ENCODE peak calls at places on chromosomes 1 and 21, in four cellular contexts. A is brain microvascular endothelial cell, D is lower lobe of right lung, I is GM06990. Y is an unnamed sample. For H3K27me3, the result is how much of the 10 kb centered on the place peaks cover.

GRCh38 chr1:77506771-77507170 is 175.7 kb downstream of the ZZZ3 start:
- DNase-seq in A (no peak), D (no peak), I (no peak), Y (no peak)

GRCh38 chr1:70353641-70354331 is 736 bp downstream of the ANKRD13C start:
- DNase-seq in A (peak), D (no peak), I (no peak), Y (peak)

GRCh38 chr1:153534933-153535663 is 693 bp downstream of the S100A6 start:
- DNase-seq in A (no peak), D (peak), I (no peak), Y (peak)

GRCh38 chr1:7560601-7561181 is 210.4 kb upstream of the VAMP3 start:
- DNase-seq in A (no peak), D (no peak), I (no peak), Y (no peak)

GRCh38 chr1:12275370-12275769 is 45.5 kb downstream of the VPS13D start:
- DNase-seq in A (peak), D (peak), I (no peak), Y (peak)

GRCh38 chr21:26107439-26107838 is 63.1 kb downstream of the APP start:
- DNase-seq in A (no peak), D (no peak), I (no peak), Y (no peak)

GRCh38 chr21:40143822-40144525 is 276.7 kb downstream of the PCP4 start:
- DNase-seq in A (peak), D (no peak), I (no peak), Y (peak)

GRCh38 chr1:52348704-52349301 is 17.2 kb downstream of the CC2D1B start:
- DNase-seq in A (peak), D (no peak), I (no peak), Y (peak)

GRCh38 chr1:145758575-145758974 is 39.3 kb downstream of the CD160 start:
- DNase-seq in A (no peak), D (no peak), I (no peak), Y (no peak)

GRCh38 chr1:63813829-63814277 is 40.0 kb downstream of the ROR1 start:
- DNase-seq in A (peak), D (no peak), I (no peak), Y (peak)

GRCh38 chr1:200260587-200261335 is 149.1 kb downstream of the ZNF281 start:
- DNase-seq in A (no peak), D (no peak), I (no peak), Y (no peak)

GRCh38 chr1:61182049-61182448 is 99.7 kb downstream of the NFIA start:
- DNase-seq in A (peak), D (no peak), I (no peak), Y (no peak)

GRCh38 chr21:43986544-43987451 is 25.3 kb upstream of the TRAPPC10 start:
- DNase-seq in A (no peak), D (no peak), I (no peak), Y (no peak)

GRCh38 chr1:100627936-100628335 is 90.0 kb downstream of the GPR88 start:
- DNase-seq in A (no peak), D (no peak), I (no peak), Y (no peak)

GRCh38 chr1:20496241-20496661 is 10.2 kb upstream of the CAMK2N1 start:
- DNase-seq in A (peak), D (no peak), I (no peak), Y (no peak)

GRCh38 chr1:36098650-36099365 is 10.1 kb downstream of the ADPRS start:
- DNase-seq in A (no peak), D (no peak), I (no peak), Y (no peak)

GRCh38 chr1:89523597-89524368 is 846 bp upstream of the LRRC8B start:
- DNase-seq in A (no peak), D (peak), I (no peak), Y (no peak)

GRCh38 chr1:230268371-230269170 is 157.6 kb downstream of the PGBD5 start:
- DNase-seq in A (peak), D (no peak), I (no peak), Y (peak)

GRCh38 chr21:14712121-14712520 is 166.0 kb upstream of the SAMSN1 start:
- DNase-seq in A (peak), D (no peak), I (no peak), Y (no peak)

GRCh38 chr1:156930483-156930882 is 10.1 kb downstream of the LRRC71 start:
- DNase-seq in A (no peak), D (no peak), I (no peak), Y (no peak)

GRCh38 chr1:90580176-90580575 is 136.9 kb downstream of the BARHL2 start:
- DNase-seq in A (no peak), D (no peak), I (no peak), Y (no peak)

GRCh38 chr1:201696217-201696761 is 132.7 kb upstream of the IPO9 start:
- DNase-seq in A (peak), D (no peak), I (no peak), Y (peak)

GRCh38 chr1:59499273-59499955 is 202.5 kb downstream of the FGGY start:
- DNase-seq in A (no peak), D (no peak), I (no peak), Y (no peak)

GRCh38 chr1:224181453-224181810 is 1.6 kb upstream of the DEGS1 start:
- DNase-seq in A (no peak), D (no peak), I (no peak), Y (no peak)

GRCh38 chr1:224182057-224182865 is 779 bp upstream of the DEGS1 start:
- DNase-seq in A (no peak), D (no peak), I (no peak), Y (no peak)

GRCh38 chr1:224178894-224179293 is 4.1 kb upstream of the DEGS1 start:
- DNase-seq in A (no peak), D (no peak), I (no peak), Y (no peak)

GRCh38 chr1:224182866-224183590 is at the start of gene DEGS1:
- DNase-seq in A (peak), D (peak), I (peak), Y (peak)

GRCh38 chr1:224180783-224181452 is 2.1 kb upstream of the DEGS1 start:
- DNase-seq in A (no peak), D (no peak), I (no peak), Y (no peak)
- H3K4me3 ChIP-seq in A (no peak), D (no peak), I (no peak), Y (no peak)

GRCh38 chr1:116496898-116497297 is 73.9 kb downstream of the CD58 start:
- DNase-seq in A (no peak), D (no peak), I (no peak), Y (no peak)

GRCh38 chr1:116496380-116496779 is 74.4 kb downstream of the CD58 start:
- DNase-seq in A (no peak), D (no peak), I (no peak), Y (peak)

GRCh38 chr1:116494745-116495144 is 76.1 kb downstream of the CD58 start:
- DNase-seq in A (no peak), D (no peak), I (no peak), Y (no peak)

GRCh38 chr1:116494351-116494692 is 76.5 kb downstream of the CD58 start:
- DNase-seq in A (no peak), D (no peak), I (no peak), Y (no peak)

GRCh38 chr1:116495534-116495933 is 75.3 kb downstream of the CD58 start:
- DNase-seq in A (no peak), D (no peak), I (no peak), Y (peak)
- H3K27me3 ChIP-seq in A (under half), D (under half), I (under half), Y (under half)

DNA sequence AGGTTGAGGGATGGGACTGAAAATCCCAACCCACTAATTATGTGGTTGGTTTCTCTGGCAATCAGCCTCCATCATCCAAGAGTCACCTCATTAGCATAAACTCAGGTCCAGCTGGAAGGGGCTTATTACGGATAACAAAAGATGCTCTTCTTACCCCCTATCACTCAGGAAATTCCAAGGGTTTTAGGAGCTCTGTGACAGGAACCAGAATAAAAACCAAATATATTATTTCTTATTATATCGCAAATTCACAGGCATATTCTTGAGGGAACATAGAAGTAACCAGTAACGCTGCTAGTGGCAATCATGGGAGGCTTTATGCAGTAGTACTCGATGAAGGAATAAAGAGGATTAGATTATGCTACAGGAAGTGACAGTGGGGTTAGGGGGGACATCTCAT is 59.7 kb downstream of the ATF6 start:
- DNase-seq in A (no peak), D (no peak), I (no peak), Y (no peak)
- H3K4me3 ChIP-seq in A (no peak), D (no peak), I (no peak), Y (no peak)

GRCh38 chr1:37726746-37727145 is 34.4 kb downstream of the CDCA8 start:
- DNase-seq in A (no peak), D (no peak), I (no peak), Y (no peak)
- H3K27me3 ChIP-seq in A (under half), D (under half), I (under half), Y (under half)

DNA sequence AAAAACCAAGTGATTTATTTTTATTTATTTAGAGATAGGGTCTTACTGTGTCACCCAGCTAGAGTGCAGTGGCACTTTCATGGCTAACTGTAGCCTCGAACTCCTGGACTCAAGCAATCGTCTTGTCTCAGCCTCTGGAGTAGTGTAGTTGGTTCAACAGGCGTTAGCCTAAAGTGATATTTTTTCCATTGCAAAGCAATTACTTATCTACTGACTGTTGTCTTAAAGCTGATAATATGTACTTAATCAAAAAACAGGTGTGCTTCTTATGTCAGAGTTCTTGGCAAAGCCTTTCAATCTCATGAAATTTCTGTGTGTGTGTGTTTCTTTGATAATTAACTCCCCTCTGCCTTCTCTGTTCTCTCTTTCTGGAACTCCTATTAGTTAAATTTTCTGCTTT is 62.4 kb upstream of the DUSP10 start:
- DNase-seq in A (no peak), D (no peak), I (no peak), Y (no peak)
- H3K4me3 ChIP-seq in A (no peak), D (no peak), I (no peak), Y (no peak)

Y was measured in MG63.